ENCODE peak calls at places on chromosomes 4 and X, in four cellular contexts. O is pons, A is heart left ventricle, C is IMR-90. E is an unnamed sample.

GRCh38 chrX:110182865-110183264 is 135.0 kb downstream of the AMMECR1 start:
- DNase-seq in O (no peak), A (no peak), C (no peak), E (no peak)

GRCh38 chrX:125170459-125170858 is 149.2 kb upstream of the TEX13C start:
- DNase-seq in O (no peak), A (no peak), C (no peak), E (no peak)

GRCh38 chr4:61555789-61556188 is 355.7 kb downstream of the ADGRL3 start:
- DNase-seq in O (no peak), A (no peak), C (peak), E (no peak)

GRCh38 chr4:138507527-138507926 is 265.4 kb upstream of the SLC7A11 start:
- DNase-seq in O (no peak), A (no peak), C (peak), E (no peak)

GRCh38 chr4:26197018-26197779 is 123.6 kb upstream of the RBPJ start:
- DNase-seq in O (no peak), A (no peak), C (peak), E (no peak)

GRCh38 chrX:10509397-10509796 is 111.0 kb downstream of the MID1 start:
- DNase-seq in O (no peak), A (no peak), C (no peak), E (no peak)

GRCh38 chrX:117990438-117990837 is 126.2 kb downstream of the KLHL13 start:
- DNase-seq in O (no peak), A (no peak), C (peak), E (no peak)

GRCh38 chr4:155690044-155690837 is 23.6 kb downstream of the GUCY1A1 start:
- DNase-seq in O (no peak), A (no peak), C (no peak), E (peak)

GRCh38 chr4:22741744-22742143 is 49.0 kb downstream of the GBA3 start:
- DNase-seq in O (no peak), A (no peak), C (no peak), E (no peak)

GRCh38 chr4:108943971-108944370 is 181.1 kb upstream of the ETNPPL start:
- DNase-seq in O (no peak), A (no peak), C (no peak), E (no peak)

GRCh38 chr4:95877636-95878035 is 37.7 kb downstream of the PDHA2 start:
- DNase-seq in O (no peak), A (no peak), C (no peak), E (no peak)

GRCh38 chr4:40870076-40870624 is 120.4 kb downstream of the NSUN7 start:
- DNase-seq in O (no peak), A (no peak), C (no peak), E (no peak)

GRCh38 chr4:56387023-56388001 is at the start of gene AASDH:
- DNase-seq in O (peak), A (peak), C (peak), E (peak)

GRCh38 chrX:45669715-45670360 is 469.2 kb upstream of the DIPK2B start:
- DNase-seq in O (no peak), A (no peak), C (peak), E (no peak)

GRCh38 chr4:147396105-147396504 is 84.8 kb upstream of the EDNRA start:
- DNase-seq in O (no peak), A (no peak), C (no peak), E (no peak)

GRCh38 chr4:44157611-44158277 is 290.9 kb downstream of the KCTD8 start:
- DNase-seq in O (no peak), A (no peak), C (peak), E (no peak)

GRCh38 chr4:41430796-41431195 is 107.2 kb upstream of the LIMCH1 start:
- DNase-seq in O (no peak), A (no peak), C (no peak), E (no peak)

GRCh38 chr4:169249214-169249973 is 21.4 kb downstream of the SH3RF1 start:
- DNase-seq in O (no peak), A (no peak), C (peak), E (no peak)

GRCh38 chrX:23668335-23668734 is 1.0 kb downstream of the PRDX4 start:
- DNase-seq in O (peak), A (no peak), C (no peak), E (peak)

GRCh38 chr4:37138789-37139188 is 105.8 kb upstream of the NWD2 start:
- DNase-seq in O (no peak), A (no peak), C (no peak), E (no peak)